ENCODE peak calls at places on chromosomes 16 and 17, in six cellular contexts. F is RCC 7860, S is COR-L47, Q is HFFc6, M is HEK293T, Y is stromal cell of bone marrow. H is an unnamed sample.

GRCh38 chr17:37717627-37718382 is 27.1 kb downstream of the HNF1B start:
- DNase-seq in F (no peak), S (no peak), Q (no peak), M (no peak), Y (no peak), H (no peak)

GRCh38 chr17:62899349-62899748 is 66.7 kb upstream of the TANC2 start:
- DNase-seq in F (peak; percentile 33), S (no peak), Q (no peak), M (no peak), Y (no peak), H (no peak)

GRCh38 chr16:55464375-55464774 is 14.6 kb upstream of the MMP2 start:
- DNase-seq in F (no peak), S (no peak), Q (no peak), M (no peak), Y (no peak), H (no peak)

GRCh38 chr16:15811778-15812750 is 44.8 kb downstream of the MYH11 start:
- DNase-seq in F (no peak), S (no peak), Q (peak; percentile 96), M (no peak), Y (peak; percentile 83), H (no peak)

GRCh38 chr16:46632778-46633733 is 11.9 kb upstream of the SHCBP1 start:
- DNase-seq in F (no peak), S (no peak), Q (no peak), M (no peak), Y (no peak), H (no peak)

GRCh38 chr17:8837438-8838075 is 29.9 kb downstream of the PIK3R6 start:
- DNase-seq in F (no peak), S (no peak), Q (no peak), M (no peak), Y (no peak), H (no peak)

GRCh38 chr16:24668481-24669001 is 60.9 kb upstream of the TNRC6A start:
- DNase-seq in F (peak; percentile 58), S (no peak), Q (peak; percentile 38), M (no peak), Y (peak; percentile 79), H (peak; percentile 96)

GRCh38 chr17:58391302-58391984 is 25.9 kb downstream of the RNF43 start:
- DNase-seq in F (peak; percentile 75), S (peak; percentile 98), Q (no peak), M (peak; percentile 70), Y (no peak), H (peak; percentile 82)

GRCh38 chr16:83781-84615 is 6.0 kb downstream of the MPG start:
- DNase-seq in F (peak; percentile 53), S (peak; percentile 64), Q (no peak), M (no peak), Y (no peak), H (no peak)

GRCh38 chr17:83019376-83019775 is 60.0 kb upstream of the METRNL start:
- DNase-seq in F (no peak), S (no peak), Q (no peak), M (no peak), Y (no peak), H (no peak)

GRCh38 chr16:396605-397004 is 394 bp upstream of the NME4 start:
- DNase-seq in F (no peak), S (no peak), Q (peak; percentile 33), M (peak; percentile 60), Y (no peak), H (no peak)

GRCh38 chr17:333626-334396 is 18.8 kb downstream of the RPH3AL start:
- DNase-seq in F (no peak), S (no peak), Q (no peak), M (peak; percentile 30), Y (no peak), H (no peak)

GRCh38 chr17:1490643-1491405 is 1.7 kb downstream of the MYO1C start:
- DNase-seq in F (no peak), S (no peak), Q (no peak), M (peak; percentile 49), Y (no peak), H (no peak)